ENCODE peak calls at places on chromosome 19, in ten cellular contexts. One of them, this sample, is unnamed.
A peak's percentile ranks its signal among the peaks of the same experiment; 100 is the strongest.

GRCh38 chr19:44949550-44949949 is 3.7 kb downstream of the APOC2 start:
- DNase-seq in GM06990: no peak
- DNase-seq in H54: no peak
- DNase-seq in non-pigmented ciliary epithelial cell: no peak
- DNase-seq in occipital lobe: no peak
- DNase-seq in HCT116: no peak
- DNase-seq in activated CD4-positive, CD25-positive, alpha-beta regulatory T cell treated with anti-CD3 and anti-CD28 coated beads, Interleukin-2, amount 50 U/mL, for 72 hours: no peak
- DNase-seq in aorta: no peak
- DNase-seq in T-helper 2 cell treated with Interferon-gamma antibody and Interleukin-4, amounts not matched to agents 5 μg/mL and 100 μg/mL, for 36 hours: no peak
- DNase-seq in NCI-H146: no peak
- DNase-seq in this sample: no peak

GRCh38 chr19:10864538-10864899 is 6.8 kb upstream of the CARM1 start:
- DNase-seq in GM06990: no peak
- DNase-seq in H54: peak; percentile 89
- DNase-seq in non-pigmented ciliary epithelial cell: no peak
- DNase-seq in occipital lobe: peak; percentile 59
- DNase-seq in HCT116: peak; percentile 56
- DNase-seq in activated CD4-positive, CD25-positive, alpha-beta regulatory T cell treated with anti-CD3 and anti-CD28 coated beads, Interleukin-2, amount 50 U/mL, for 72 hours: peak; percentile 84
- DNase-seq in aorta: peak; percentile 89
- DNase-seq in T-helper 2 cell treated with Interferon-gamma antibody and Interleukin-4, amounts not matched to agents 5 μg/mL and 100 μg/mL, for 36 hours: peak; percentile 72
- DNase-seq in NCI-H146: peak; percentile 76
- DNase-seq in this sample: peak; percentile 35

GRCh38 chr19:5281588-5281987 is 59.0 kb downstream of the PTPRS start:
- DNase-seq in GM06990: no peak
- DNase-seq in H54: no peak
- DNase-seq in non-pigmented ciliary epithelial cell: no peak
- DNase-seq in occipital lobe: no peak
- DNase-seq in HCT116: no peak
- DNase-seq in activated CD4-positive, CD25-positive, alpha-beta regulatory T cell treated with anti-CD3 and anti-CD28 coated beads, Interleukin-2, amount 50 U/mL, for 72 hours: no peak
- DNase-seq in aorta: peak; percentile 79
- DNase-seq in T-helper 2 cell treated with Interferon-gamma antibody and Interleukin-4, amounts not matched to agents 5 μg/mL and 100 μg/mL, for 36 hours: no peak
- DNase-seq in NCI-H146: no peak
- DNase-seq in this sample: no peak

GRCh38 chr19:4868286-4868834 is 893 bp upstream of the PLIN3 start:
- DNase-seq in GM06990: no peak
- DNase-seq in H54: no peak
- DNase-seq in non-pigmented ciliary epithelial cell: no peak
- DNase-seq in occipital lobe: no peak
- DNase-seq in HCT116: no peak
- DNase-seq in activated CD4-positive, CD25-positive, alpha-beta regulatory T cell treated with anti-CD3 and anti-CD28 coated beads, Interleukin-2, amount 50 U/mL, for 72 hours: no peak
- DNase-seq in aorta: no peak
- DNase-seq in T-helper 2 cell treated with Interferon-gamma antibody and Interleukin-4, amounts not matched to agents 5 μg/mL and 100 μg/mL, for 36 hours: no peak
- DNase-seq in NCI-H146: no peak
- DNase-seq in this sample: no peak

GRCh38 chr19:294819-295686 is 3.9 kb upstream of the PLPP2 start:
- DNase-seq in GM06990: no peak
- DNase-seq in H54: no peak
- DNase-seq in non-pigmented ciliary epithelial cell: no peak
- DNase-seq in occipital lobe: no peak
- DNase-seq in HCT116: no peak
- DNase-seq in activated CD4-positive, CD25-positive, alpha-beta regulatory T cell treated with anti-CD3 and anti-CD28 coated beads, Interleukin-2, amount 50 U/mL, for 72 hours: peak; percentile 49
- DNase-seq in aorta: no peak
- DNase-seq in T-helper 2 cell treated with Interferon-gamma antibody and Interleukin-4, amounts not matched to agents 5 μg/mL and 100 μg/mL, for 36 hours: peak; percentile 16
- DNase-seq in NCI-H146: no peak
- DNase-seq in this sample: no peak

GRCh38 chr19:3881272-3882040 is 971 bp downstream of the ATCAY start:
- DNase-seq in GM06990: no peak
- DNase-seq in H54: no peak
- DNase-seq in non-pigmented ciliary epithelial cell: no peak
- DNase-seq in occipital lobe: no peak
- DNase-seq in HCT116: no peak
- DNase-seq in activated CD4-positive, CD25-positive, alpha-beta regulatory T cell treated with anti-CD3 and anti-CD28 coated beads, Interleukin-2, amount 50 U/mL, for 72 hours: no peak
- DNase-seq in aorta: no peak
- DNase-seq in T-helper 2 cell treated with Interferon-gamma antibody and Interleukin-4, amounts not matched to agents 5 μg/mL and 100 μg/mL, for 36 hours: no peak
- DNase-seq in NCI-H146: peak; percentile 34
- DNase-seq in this sample: no peak

GRCh38 chr19:49554701-49555181 is 25.6 kb downstream of the NOSIP start:
- DNase-seq in GM06990: no peak
- DNase-seq in H54: no peak
- DNase-seq in non-pigmented ciliary epithelial cell: no peak
- DNase-seq in occipital lobe: no peak
- DNase-seq in HCT116: no peak
- DNase-seq in activated CD4-positive, CD25-positive, alpha-beta regulatory T cell treated with anti-CD3 and anti-CD28 coated beads, Interleukin-2, amount 50 U/mL, for 72 hours: no peak
- DNase-seq in aorta: no peak
- DNase-seq in T-helper 2 cell treated with Interferon-gamma antibody and Interleukin-4, amounts not matched to agents 5 μg/mL and 100 μg/mL, for 36 hours: peak; percentile 56
- DNase-seq in NCI-H146: no peak
- DNase-seq in this sample: peak; percentile 73

GRCh38 chr19:48396871-48397176 is 3.4 kb downstream of the GRIN2D start:
- DNase-seq in GM06990: no peak
- DNase-seq in H54: no peak
- DNase-seq in non-pigmented ciliary epithelial cell: no peak
- DNase-seq in occipital lobe: no peak
- DNase-seq in HCT116: no peak
- DNase-seq in activated CD4-positive, CD25-positive, alpha-beta regulatory T cell treated with anti-CD3 and anti-CD28 coated beads, Interleukin-2, amount 50 U/mL, for 72 hours: no peak
- DNase-seq in aorta: no peak
- DNase-seq in T-helper 2 cell treated with Interferon-gamma antibody and Interleukin-4, amounts not matched to agents 5 μg/mL and 100 μg/mL, for 36 hours: no peak
- DNase-seq in NCI-H146: peak; percentile 61
- DNase-seq in this sample: no peak

GRCh38 chr19:940591-941291 is 14.9 kb downstream of the ARID3A start:
- DNase-seq in GM06990: no peak
- DNase-seq in H54: peak; percentile 87
- DNase-seq in non-pigmented ciliary epithelial cell: no peak
- DNase-seq in occipital lobe: peak; percentile 58
- DNase-seq in HCT116: no peak
- DNase-seq in activated CD4-positive, CD25-positive, alpha-beta regulatory T cell treated with anti-CD3 and anti-CD28 coated beads, Interleukin-2, amount 50 U/mL, for 72 hours: peak; percentile 72
- DNase-seq in aorta: peak; percentile 87
- DNase-seq in T-helper 2 cell treated with Interferon-gamma antibody and Interleukin-4, amounts not matched to agents 5 μg/mL and 100 μg/mL, for 36 hours: peak; percentile 25
- DNase-seq in NCI-H146: no peak
- DNase-seq in this sample: no peak

GRCh38 chr19:4474504-4475136 is 2.5 kb downstream of the HDGFL2 start:
- DNase-seq in GM06990: no peak
- DNase-seq in H54: peak; percentile 49
- DNase-seq in non-pigmented ciliary epithelial cell: no peak
- DNase-seq in occipital lobe: peak; percentile 44
- DNase-seq in HCT116: no peak
- DNase-seq in activated CD4-positive, CD25-positive, alpha-beta regulatory T cell treated with anti-CD3 and anti-CD28 coated beads, Interleukin-2, amount 50 U/mL, for 72 hours: no peak
- DNase-seq in aorta: no peak
- DNase-seq in T-helper 2 cell treated with Interferon-gamma antibody and Interleukin-4, amounts not matched to agents 5 μg/mL and 100 μg/mL, for 36 hours: no peak
- DNase-seq in NCI-H146: peak; percentile 74
- DNase-seq in this sample: no peak

GRCh38 chr19:13986348-13986904 is 19.7 kb downstream of the RFX1 start:
- DNase-seq in GM06990: peak; percentile 97
- DNase-seq in H54: no peak
- DNase-seq in non-pigmented ciliary epithelial cell: no peak
- DNase-seq in occipital lobe: peak; percentile 55
- DNase-seq in HCT116: no peak
- DNase-seq in activated CD4-positive, CD25-positive, alpha-beta regulatory T cell treated with anti-CD3 and anti-CD28 coated beads, Interleukin-2, amount 50 U/mL, for 72 hours: peak; percentile 96
- DNase-seq in aorta: peak; percentile 96
- DNase-seq in T-helper 2 cell treated with Interferon-gamma antibody and Interleukin-4, amounts not matched to agents 5 μg/mL and 100 μg/mL, for 36 hours: peak; percentile 98
- DNase-seq in NCI-H146: peak; percentile 38
- DNase-seq in this sample: peak; percentile 40

GRCh38 chr19:43544077-43544476 is 11.1 kb downstream of the ZNF575 start:
- DNase-seq in GM06990: no peak
- DNase-seq in H54: no peak
- DNase-seq in non-pigmented ciliary epithelial cell: no peak
- DNase-seq in occipital lobe: no peak
- DNase-seq in HCT116: no peak
- DNase-seq in activated CD4-positive, CD25-positive, alpha-beta regulatory T cell treated with anti-CD3 and anti-CD28 coated beads, Interleukin-2, amount 50 U/mL, for 72 hours: no peak
- DNase-seq in aorta: no peak
- DNase-seq in T-helper 2 cell treated with Interferon-gamma antibody and Interleukin-4, amounts not matched to agents 5 μg/mL and 100 μg/mL, for 36 hours: no peak
- DNase-seq in NCI-H146: no peak
- DNase-seq in this sample: no peak

GRCh38 chr19:53903055-53903680 is 5.9 kb upstream of the CACNG7 start:
- DNase-seq in GM06990: no peak
- DNase-seq in H54: peak; percentile 65
- DNase-seq in non-pigmented ciliary epithelial cell: peak; percentile 8
- DNase-seq in occipital lobe: no peak
- DNase-seq in HCT116: no peak
- DNase-seq in activated CD4-positive, CD25-positive, alpha-beta regulatory T cell treated with anti-CD3 and anti-CD28 coated beads, Interleukin-2, amount 50 U/mL, for 72 hours: no peak
- DNase-seq in aorta: no peak
- DNase-seq in T-helper 2 cell treated with Interferon-gamma antibody and Interleukin-4, amounts not matched to agents 5 μg/mL and 100 μg/mL, for 36 hours: no peak
- DNase-seq in NCI-H146: no peak
- DNase-seq in this sample: no peak

GRCh38 chr19:48194041-48194871 is 23.8 kb downstream of the ZSWIM9 start:
- DNase-seq in GM06990: no peak
- DNase-seq in H54: no peak
- DNase-seq in non-pigmented ciliary epithelial cell: no peak
- DNase-seq in occipital lobe: no peak
- DNase-seq in HCT116: no peak
- DNase-seq in activated CD4-positive, CD25-positive, alpha-beta regulatory T cell treated with anti-CD3 and anti-CD28 coated beads, Interleukin-2, amount 50 U/mL, for 72 hours: peak; percentile 42
- DNase-seq in aorta: no peak
- DNase-seq in T-helper 2 cell treated with Interferon-gamma antibody and Interleukin-4, amounts not matched to agents 5 μg/mL and 100 μg/mL, for 36 hours: no peak
- DNase-seq in NCI-H146: no peak
- DNase-seq in this sample: no peak

GRCh38 chr19:29785955-29786589 is 25.7 kb upstream of the CCNE1 start:
- DNase-seq in GM06990: no peak
- DNase-seq in H54: peak; percentile 51
- DNase-seq in non-pigmented ciliary epithelial cell: no peak
- DNase-seq in occipital lobe: no peak
- DNase-seq in HCT116: peak; percentile 6
- DNase-seq in activated CD4-positive, CD25-positive, alpha-beta regulatory T cell treated with anti-CD3 and anti-CD28 coated beads, Interleukin-2, amount 50 U/mL, for 72 hours: no peak
- DNase-seq in aorta: no peak
- DNase-seq in T-helper 2 cell treated with Interferon-gamma antibody and Interleukin-4, amounts not matched to agents 5 μg/mL and 100 μg/mL, for 36 hours: no peak
- DNase-seq in NCI-H146: no peak
- DNase-seq in this sample: no peak

GRCh38 chr19:31715249-31715944 is 366.2 kb upstream of the TSHZ3 start:
- DNase-seq in GM06990: no peak
- DNase-seq in H54: no peak
- DNase-seq in non-pigmented ciliary epithelial cell: no peak
- DNase-seq in occipital lobe: no peak
- DNase-seq in HCT116: no peak
- DNase-seq in activated CD4-positive, CD25-positive, alpha-beta regulatory T cell treated with anti-CD3 and anti-CD28 coated beads, Interleukin-2, amount 50 U/mL, for 72 hours: no peak
- DNase-seq in aorta: no peak
- DNase-seq in T-helper 2 cell treated with Interferon-gamma antibody and Interleukin-4, amounts not matched to agents 5 μg/mL and 100 μg/mL, for 36 hours: no peak
- DNase-seq in NCI-H146: no peak
- DNase-seq in this sample: peak; percentile 45